ENCODE peak calls at places on chromosomes 2 and 18, in four cellular contexts. P is GM18507, I is substantia nigra, Q is upper lobe of right lung. T is an unnamed sample.

GRCh38 chr2:122144884-122145283 is 389.4 kb downstream of the TSN start:
- DNase-seq in Q (no peak), P (no peak), I (no peak), T (no peak)

GRCh38 chr2:239806758-239807434 is 218.2 kb downstream of the NDUFA10 start:
- DNase-seq in P (no peak), I (no peak), Q (no peak), T (no peak)

GRCh38 chr2:63875143-63875542 is 33.4 kb downstream of the UGP2 start:
- DNase-seq in I (no peak), P (no peak), Q (no peak), T (no peak)

GRCh38 chr2:46012618-46013240 is 284.5 kb upstream of the EPAS1 start:
- DNase-seq in I (no peak), Q (no peak), P (no peak), T (no peak)

GRCh38 chr2:127514485-127514884 is 11.8 kb downstream of the IWS1 start:
- DNase-seq in I (peak), P (no peak), Q (no peak), T (no peak)

GRCh38 chr2:65061910-65062339 is 5.7 kb downstream of the CEP68 start:
- DNase-seq in I (no peak), Q (no peak), P (no peak), T (no peak)

GRCh38 chr18:45876131-45876530 is 50.7 kb downstream of the SIGLEC15 start:
- DNase-seq in P (no peak), Q (no peak), I (no peak), T (no peak)

GRCh38 chr2:66569321-66569851 is 134.5 kb downstream of the MEIS1 start:
- DNase-seq in Q (no peak), P (no peak), I (no peak), T (no peak)

GRCh38 chr2:213216461-213216860 is 65.0 kb upstream of the IKZF2 start:
- DNase-seq in Q (no peak), I (no peak), P (no peak), T (no peak)

GRCh38 chr2:37376421-37377186 is 32.2 kb downstream of the QPCT start:
- DNase-seq in P (no peak), I (no peak), Q (no peak), T (peak)

GRCh38 chr2:158144914-158145625 is 43.4 kb downstream of the UPP2 start:
- DNase-seq in I (no peak), Q (no peak), P (no peak), T (no peak)

GRCh38 chr2:229490167-229490566 is 219.1 kb upstream of the PID1 start:
- DNase-seq in P (no peak), I (no peak), Q (no peak), T (no peak)

GRCh38 chr18:47187721-47188120 is 11.6 kb upstream of the IER3IP1 start:
- DNase-seq in P (no peak), Q (no peak), I (no peak), T (no peak)

GRCh38 chr2:109009920-109010610 is 21.0 kb upstream of the EDAR start:
- DNase-seq in P (no peak), Q (no peak), I (no peak), T (no peak)

GRCh38 chr2:20565623-20566236 is 85.2 kb downstream of the HS1BP3 start:
- DNase-seq in Q (no peak), I (no peak), P (no peak), T (no peak)

GRCh38 chr2:18455256-18455862 is 105.1 kb downstream of the RDH14 start:
- DNase-seq in P (no peak), Q (no peak), I (no peak), T (no peak)

GRCh38 chr2:215796160-215796559 is 217.2 kb downstream of the MREG start:
- DNase-seq in I (no peak), P (no peak), Q (no peak), T (no peak)

GRCh38 chr2:190504912-190505311 is 29.6 kb downstream of the NEMP2 start:
- DNase-seq in I (no peak), P (no peak), Q (no peak), T (no peak)

GRCh38 chr2:107001964-107002696 is 116.2 kb upstream of the ST6GAL2 start:
- DNase-seq in P (no peak), I (no peak), Q (no peak), T (no peak)

GRCh38 chr2:221513251-221513650 is 58.9 kb downstream of the EPHA4 start:
- DNase-seq in P (no peak), Q (no peak), I (no peak), T (no peak)

GRCh38 chr18:63788447-63789096 is 13.4 kb downstream of the SERPINB7 start:
- DNase-seq in P (no peak), Q (no peak), I (no peak), T (no peak)

GRCh38 chr18:8609711-8610441 is 639 bp downstream of the RAB12 start:
- DNase-seq in I (no peak), P (no peak), Q (peak), T (no peak)

GRCh38 chr18:42752921-42753320 is 362.6 kb downstream of the RIT2 start:
- DNase-seq in I (no peak), Q (no peak), P (no peak), T (no peak)

GRCh38 chr2:56749152-56749752 is 565.5 kb downstream of the CCDC85A start:
- DNase-seq in I (no peak), P (no peak), Q (no peak), T (no peak)

GRCh38 chr2:181177376-181177775 is 197.0 kb downstream of the UBE2E3 start:
- DNase-seq in I (no peak), Q (no peak), P (no peak), T (no peak)

GRCh38 chr2:57160976-57161375 is 885.6 kb upstream of the VRK2 start:
- DNase-seq in I (no peak), Q (no peak), P (no peak), T (no peak)

GRCh38 chr2:120831891-120832290 is 96.2 kb downstream of the GLI2 start:
- DNase-seq in Q (peak), P (no peak), I (no peak), T (no peak)